ENCODE peak calls at places on chromosomes 16 and 17, in six cellular contexts. One of them, this sample, is unnamed.

GRCh38 chr16:78331749-78332148 is 232.3 kb downstream of the WWOX start:
- DNase-seq in lung microvascular endothelial cell: no peak
- DNase-seq in SW 1271: no peak
- DNase-seq in NCI-H226: no peak
- DNase-seq in fibroblast of pulmonary artery: no peak
- DNase-seq in HTR-8/SVneo: no peak
- DNase-seq in this sample: no peak

GRCh38 chr16:4755687-4756086 is 11.3 kb downstream of the ZNF500 start:
- DNase-seq in HTR-8/SVneo: no peak
- DNase-seq in fibroblast of pulmonary artery: no peak
- DNase-seq in SW 1271: no peak
- DNase-seq in lung microvascular endothelial cell: no peak
- DNase-seq in NCI-H226: no peak
- DNase-seq in this sample: no peak

GRCh38 chr17:65041518-65041917 is 15.0 kb downstream of the GNA13 start:
- DNase-seq in SW 1271: no peak
- DNase-seq in HTR-8/SVneo: no peak
- DNase-seq in NCI-H226: no peak
- DNase-seq in fibroblast of pulmonary artery: no peak
- DNase-seq in lung microvascular endothelial cell: no peak
- DNase-seq in this sample: no peak

GRCh38 chr17:34242976-34243731 is 11.9 kb upstream of the CCL2 start:
- DNase-seq in lung microvascular endothelial cell: no peak
- DNase-seq in HTR-8/SVneo: no peak
- DNase-seq in SW 1271: no peak
- DNase-seq in fibroblast of pulmonary artery: no peak
- DNase-seq in NCI-H226: no peak
- DNase-seq in this sample: no peak

GRCh38 chr16:85177448-85177846 is 65.2 kb upstream of the CIBAR2 start:
- DNase-seq in lung microvascular endothelial cell: no peak
- DNase-seq in SW 1271: no peak
- DNase-seq in fibroblast of pulmonary artery: no peak
- DNase-seq in NCI-H226: no peak
- DNase-seq in HTR-8/SVneo: no peak
- DNase-seq in this sample: no peak

GRCh38 chr17:42200702-42201101 is 6.4 kb upstream of the GHDC start:
- DNase-seq in NCI-H226: no peak
- DNase-seq in fibroblast of pulmonary artery: peak
- DNase-seq in lung microvascular endothelial cell: no peak
- DNase-seq in SW 1271: no peak
- DNase-seq in HTR-8/SVneo: no peak
- DNase-seq in this sample: no peak

GRCh38 chr16:85865-86264 is 7.8 kb downstream of the MPG start:
- DNase-seq in fibroblast of pulmonary artery: no peak
- DNase-seq in NCI-H226: no peak
- DNase-seq in lung microvascular endothelial cell: no peak
- DNase-seq in HTR-8/SVneo: no peak
- DNase-seq in SW 1271: no peak
- DNase-seq in this sample: no peak

GRCh38 chr17:5027299-5027698 is 7.9 kb downstream of the SLC52A1 start:
- DNase-seq in fibroblast of pulmonary artery: no peak
- DNase-seq in HTR-8/SVneo: no peak
- DNase-seq in SW 1271: no peak
- DNase-seq in lung microvascular endothelial cell: no peak
- DNase-seq in NCI-H226: no peak
- DNase-seq in this sample: no peak

GRCh38 chr17:33989357-33990148 is 265.5 kb upstream of the CCL2 start:
- DNase-seq in fibroblast of pulmonary artery: no peak
- DNase-seq in NCI-H226: no peak
- DNase-seq in HTR-8/SVneo: no peak
- DNase-seq in lung microvascular endothelial cell: no peak
- DNase-seq in SW 1271: no peak
- DNase-seq in this sample: no peak

GRCh38 chr17:9115446-9116265 is 94.3 kb downstream of the NTN1 start:
- DNase-seq in lung microvascular endothelial cell: no peak
- DNase-seq in fibroblast of pulmonary artery: peak
- DNase-seq in HTR-8/SVneo: peak
- DNase-seq in NCI-H226: peak
- DNase-seq in SW 1271: no peak
- DNase-seq in this sample: no peak

GRCh38 chr17:78997881-78998280 is 11.7 kb downstream of the CANT1 start:
- DNase-seq in SW 1271: no peak
- DNase-seq in NCI-H226: no peak
- DNase-seq in HTR-8/SVneo: no peak
- DNase-seq in lung microvascular endothelial cell: no peak
- DNase-seq in fibroblast of pulmonary artery: no peak
- DNase-seq in this sample: no peak

GRCh38 chr17:43790311-43790940 is 10.2 kb downstream of the CFAP97D1 start:
- DNase-seq in fibroblast of pulmonary artery: peak
- DNase-seq in HTR-8/SVneo: no peak
- DNase-seq in SW 1271: no peak
- DNase-seq in lung microvascular endothelial cell: peak
- DNase-seq in NCI-H226: no peak
- DNase-seq in this sample: no peak

GRCh38 chr17:81419333-81419885 is 24.2 kb downstream of the BAHCC1 start:
- DNase-seq in HTR-8/SVneo: peak
- DNase-seq in lung microvascular endothelial cell: peak
- DNase-seq in fibroblast of pulmonary artery: peak
- DNase-seq in SW 1271: peak
- DNase-seq in NCI-H226: peak
- DNase-seq in this sample: peak

GRCh38 chr17:51419476-51419875 is 159.1 kb downstream of the UTP18 start:
- DNase-seq in NCI-H226: no peak
- DNase-seq in HTR-8/SVneo: no peak
- DNase-seq in fibroblast of pulmonary artery: no peak
- DNase-seq in SW 1271: no peak
- DNase-seq in lung microvascular endothelial cell: no peak
- DNase-seq in this sample: no peak

GRCh38 chr16:46822270-46822669 is 8.7 kb downstream of the C16orf87 start:
- DNase-seq in lung microvascular endothelial cell: no peak
- DNase-seq in NCI-H226: peak
- DNase-seq in SW 1271: no peak
- DNase-seq in HTR-8/SVneo: peak
- DNase-seq in fibroblast of pulmonary artery: peak
- DNase-seq in this sample: no peak

GRCh38 chr16:81567987-81568748 is 123.6 kb downstream of the CMIP start:
- DNase-seq in SW 1271: peak
- DNase-seq in fibroblast of pulmonary artery: peak
- DNase-seq in NCI-H226: peak
- DNase-seq in lung microvascular endothelial cell: no peak
- DNase-seq in HTR-8/SVneo: peak
- DNase-seq in this sample: peak

GRCh38 chr17:42321555-42321954 is 33.3 kb downstream of the STAT5A start:
- DNase-seq in NCI-H226: no peak
- DNase-seq in fibroblast of pulmonary artery: no peak
- DNase-seq in SW 1271: no peak
- DNase-seq in lung microvascular endothelial cell: no peak
- DNase-seq in HTR-8/SVneo: no peak
- DNase-seq in this sample: no peak

This sample was measured in T1000.